ENCODE peak calls at places on chromosomes 7 and 10, in four cellular contexts. S, G, Y and T are unnamed samples. For H3K36me3 and H3K9me2, the result is how much of the 10 kb centered on the place peaks cover.

GRCh38 chr7:150988230-150989226 is 2.3 kb upstream of the NOS3 start:
- DNase-seq in S (no peak), G (peak), Y (peak), T (peak)

GRCh38 chr7:108181073-108181985 is 51.2 kb upstream of the LAMB4 start:
- DNase-seq in S (peak), G (peak), Y (peak), T (peak)

GRCh38 chr7:151403764-151404163 is 6.1 kb downstream of the WDR86 start:
- DNase-seq in S (peak), G (no peak), Y (no peak), T (no peak)

GRCh38 chr7:53101026-53101425 is 65.6 kb downstream of the POM121L12 start:
- DNase-seq in S (no peak), G (no peak), Y (no peak), T (peak)

GRCh38 chr7:158407581-158408331 is 179.9 kb downstream of the PTPRN2 start:
- DNase-seq in S (peak), G (peak), Y (peak), T (peak)

GRCh38 chr7:76037310-76037709 is 10.5 kb downstream of the STYXL1 start:
- DNase-seq in S (no peak), G (peak), Y (no peak), T (peak)

GRCh38 chr7:33143996-33144718 is 14.8 kb downstream of the BBS9 start:
- DNase-seq in S (no peak), G (peak), Y (no peak), T (peak)

GRCh38 chr7:28347462-28347861 is 64.9 kb upstream of the CREB5 start:
- DNase-seq in S (no peak), G (peak), Y (no peak), T (peak)

GRCh38 chr7:129630341-129630740 is 18.8 kb downstream of the NRF1 start:
- DNase-seq in S (no peak), G (no peak), Y (no peak), T (no peak)

GRCh38 chr10:21334891-21335696 is 190.4 kb downstream of the SKIDA1 start:
- DNase-seq in S (no peak), G (peak), Y (no peak), T (peak)

GRCh38 chr10:119818889-119819270 is 53.8 kb downstream of the MCMBP start:
- DNase-seq in S (no peak), G (no peak), Y (peak), T (no peak)

GRCh38 chr7:22561356-22561755 is 61.4 kb upstream of the STEAP1B start:
- DNase-seq in S (no peak), G (peak), Y (peak), T (peak)

GRCh38 chr10:71999360-72000072 is 35.3 kb downstream of the CHST3 start:
- DNase-seq in S (no peak), G (peak), Y (peak), T (no peak)

GRCh38 chr10:71998119-71998839 is 34.1 kb downstream of the CHST3 start:
- DNase-seq in S (no peak), G (no peak), Y (no peak), T (peak)

GRCh38 chr10:71998840-71999194 is 34.6 kb downstream of the CHST3 start:
- DNase-seq in S (no peak), G (peak), Y (no peak), T (peak)

GRCh38 chr10:72001026-72001380 is 36.8 kb downstream of the CHST3 start:
- DNase-seq in S (no peak), G (peak), Y (no peak), T (no peak)

GRCh38 chr10:72000073-72001025 is 36.2 kb downstream of the CHST3 start:
- DNase-seq in S (no peak), G (no peak), Y (no peak), T (no peak)
- H3K27ac ChIP-seq in S (no peak), G (peak), Y (no peak), T (no peak)

DNA sequence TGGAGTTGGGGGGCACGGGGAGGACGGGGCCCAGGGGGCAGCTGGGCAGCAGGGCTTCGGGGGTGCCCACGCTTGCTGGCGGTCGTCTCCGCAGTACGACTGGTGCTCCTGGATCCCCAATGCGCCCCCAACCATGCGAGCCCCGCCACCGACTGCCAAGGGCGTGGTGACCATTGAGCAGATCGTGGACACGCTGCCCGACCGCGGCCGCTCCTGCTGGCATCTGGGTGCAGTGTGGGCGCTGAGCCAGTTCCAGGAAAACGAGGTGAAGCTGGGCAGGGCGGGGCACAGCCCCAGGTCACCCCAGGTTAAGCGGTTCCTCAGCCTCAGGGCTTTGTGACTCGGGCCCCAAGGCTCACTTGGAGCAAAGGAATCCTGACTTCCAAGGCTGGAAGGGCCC is 70.0 kb downstream of the ALOX5 start:
- DNase-seq in S (no peak), G (no peak), Y (no peak), T (no peak)
- H3K36me3 ChIP-seq in S (under half), G (under half), Y (under half), T (under half)

GRCh38 chr10:12766222-12766621 is 235.3 kb downstream of the CCDC3 start:
- DNase-seq in S (no peak), G (no peak), Y (peak), T (no peak)

GRCh38 chr10:12772797-12773587 is 228.5 kb downstream of the CCDC3 start:
- DNase-seq in S (no peak), G (no peak), Y (no peak), T (no peak)

GRCh38 chr10:12771956-12772355 is 229.6 kb downstream of the CCDC3 start:
- DNase-seq in S (no peak), G (no peak), Y (no peak), T (no peak)

GRCh38 chr10:12769326-12770044 is 232.0 kb downstream of the CCDC3 start:
- DNase-seq in S (no peak), G (no peak), Y (no peak), T (no peak)

GRCh38 chr10:12768156-12768731 is 233.3 kb downstream of the CCDC3 start:
- DNase-seq in S (no peak), G (peak), Y (peak), T (peak)
- H3K9me2 ChIP-seq in S (under half), G (under half), Y (under half), T (under half)

DNA sequence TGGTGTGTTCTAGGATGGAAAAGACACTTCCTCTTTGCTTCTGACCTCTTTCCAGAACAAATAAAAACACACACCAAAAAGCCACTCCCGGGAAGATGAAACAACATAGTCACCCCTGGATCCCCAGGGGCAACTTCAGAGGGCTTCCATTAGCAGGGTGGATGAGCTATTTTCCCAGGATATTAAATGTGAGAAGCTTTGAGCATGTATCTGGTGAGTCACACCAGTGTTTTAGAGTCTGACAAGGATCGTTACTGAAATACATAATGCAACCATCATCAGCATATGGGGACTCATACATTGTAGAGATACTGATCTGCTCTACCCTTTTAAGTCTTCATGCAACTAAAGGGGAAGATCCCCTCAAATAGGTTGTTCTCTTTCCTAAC is 115.5 kb upstream of the ZNF438 start:
- DNase-seq in S (peak), G (peak), Y (no peak), T (peak)
- H3K27ac ChIP-seq in S (no peak), G (peak), Y (no peak), T (peak)

DNA sequence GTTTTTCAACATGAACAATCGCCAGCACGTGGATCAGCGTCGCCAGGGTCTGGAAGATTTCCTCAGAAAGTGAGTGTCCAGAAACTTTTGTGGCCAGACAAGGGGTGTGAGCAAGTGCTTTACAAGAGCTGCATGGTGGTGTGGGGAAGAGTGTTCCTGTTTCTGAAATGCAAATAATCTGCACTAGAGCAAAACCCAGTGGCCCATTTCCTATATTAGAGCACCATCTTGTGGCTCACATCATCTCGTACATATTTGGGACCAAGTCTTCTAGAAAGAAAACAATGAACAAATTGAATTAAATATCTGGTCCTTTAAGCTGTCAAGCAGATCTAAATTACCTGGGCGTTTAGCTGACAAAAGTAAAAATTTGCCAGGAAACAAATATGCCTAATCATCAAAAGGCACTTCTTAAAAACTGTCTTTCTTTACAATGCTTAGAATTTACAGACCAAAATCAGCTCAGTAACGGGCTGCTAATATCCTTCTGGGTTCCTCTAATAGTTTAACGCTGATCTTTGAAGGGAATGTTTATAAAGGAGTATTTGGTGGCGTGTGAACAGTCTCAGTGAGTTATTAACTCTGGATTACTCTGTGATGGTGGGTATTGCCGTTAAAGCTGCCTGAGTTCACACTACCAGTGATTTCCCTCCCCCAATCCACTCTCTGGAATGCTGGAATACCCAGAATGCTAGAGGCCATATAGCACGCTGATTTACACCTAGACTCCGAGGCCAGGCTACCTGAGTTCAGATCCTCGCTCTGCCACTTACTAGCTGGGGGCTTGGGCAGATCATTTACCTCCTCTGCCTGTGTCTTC is 73.6 kb downstream of the SNX10 start:
- DNase-seq in S (peak), G (peak), Y (peak), T (peak)
- H3K36me3 ChIP-seq in S (under half), G (under half), Y (under half), T (under half)

GRCh38 chr7:101075646-101076045 is 9.6 kb upstream of the TRIM56 start:
- DNase-seq in S (no peak), G (no peak), Y (no peak), T (no peak)
- H3K9me2 ChIP-seq in S (under half), G (under half), Y (under half), T (under half)